ENCODE peak calls at places on chromosomes 3 and 15, in four cellular contexts. F, T, O and P are unnamed samples.

GRCh38 chr3:73484656-73485248 is 140.0 kb downstream of the PDZRN3 start:
- DNase-seq in T (peak; percentile 71), F (no peak), O (no peak), P (peak; percentile 44)

GRCh38 chr3:165746874-165747273 is 90.3 kb downstream of the BCHE start:
- DNase-seq in O (no peak), T (no peak), F (no peak), P (no peak)

GRCh38 chr3:15284121-15284889 is 48.1 kb downstream of the SH3BP5 start:
- DNase-seq in F (no peak), O (no peak), T (no peak), P (peak; percentile 22)

GRCh38 chr15:55230051-55230670 is 33.4 kb upstream of the RSL24D1 start:
- DNase-seq in O (no peak), T (no peak), F (no peak), P (no peak)

GRCh38 chr3:112650472-112650871 is 9.5 kb upstream of the CCDC80 start:
- DNase-seq in O (no peak), T (no peak), F (no peak), P (no peak)

GRCh38 chr15:72285927-72286516 is 13.7 kb upstream of the PARP6 start:
- DNase-seq in T (peak; percentile 63), F (no peak), O (peak; percentile 54), P (no peak)

GRCh38 chr3:196524527-196524926 is 9.4 kb upstream of the SMCO1 start:
- DNase-seq in F (no peak), O (no peak), T (peak; percentile 57), P (peak; percentile 19)

GRCh38 chr3:177448987-177449975 is 252.0 kb upstream of the TBL1XR1 start:
- DNase-seq in T (peak; percentile 77), F (no peak), O (no peak), P (no peak)

GRCh38 chr3:33597257-33597689 is 120.8 kb downstream of the CLASP2 start:
- DNase-seq in T (no peak), O (no peak), F (no peak), P (peak; percentile 8)

GRCh38 chr15:81271761-81272644 is 51.9 kb downstream of the STARD5 start:
- DNase-seq in O (no peak), T (no peak), F (no peak), P (no peak)

GRCh38 chr15:92711457-92711831 is 55.9 kb upstream of the FAM174B start:
- DNase-seq in F (no peak), T (peak; percentile 83), O (no peak), P (no peak)

GRCh38 chr3:189824629-189825312 is 193.6 kb downstream of the TP63 start:
- DNase-seq in T (no peak), F (no peak), O (no peak), P (peak; percentile 82)

DNA sequence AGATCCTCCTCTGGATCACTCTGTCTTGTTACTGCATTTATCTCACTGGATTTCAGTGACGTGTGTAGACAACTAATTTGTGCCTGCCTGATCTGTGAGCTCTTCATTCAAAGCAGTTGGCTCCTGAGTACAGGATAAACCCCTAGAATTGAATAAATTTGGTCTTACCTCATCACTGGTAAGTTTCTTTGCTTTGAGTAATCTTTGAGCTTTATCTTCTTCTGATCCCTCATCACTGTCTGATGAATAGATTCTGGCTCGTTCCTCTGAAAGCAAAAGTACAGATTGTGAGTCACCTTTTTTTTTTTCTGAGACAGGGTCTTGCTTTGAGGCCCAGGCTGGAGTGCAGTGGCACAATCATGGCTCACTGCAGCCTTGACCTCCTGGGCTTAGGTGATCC is 24.5 kb downstream of the LEO1 start:
- DNase-seq in T (no peak), O (no peak), F (no peak), P (no peak)
- H3K36me3 ChIP-seq in T (peaks cover 18% of the 10 kb centered on the region), O (peaks cover 11% of the 10 kb centered on the region), F (peaks cover 91% of the 10 kb centered on the region), P (peaks cover 61% of the 10 kb centered on the region)

GRCh38 chr3:9473496-9473895 is 76.1 kb downstream of the SETD5 start:
- DNase-seq in O (no peak), F (no peak), T (no peak), P (no peak)
- H3K36me3 ChIP-seq in O (peaks cover 12% of the 10 kb centered on the region), F (peaks cover 99% of the 10 kb centered on the region), T (peaks cover 38% of the 10 kb centered on the region), P (peaks cover 98% of the 10 kb centered on the region)

GRCh38 chr3:172293093-172293492 is 155.2 kb downstream of the GHSR start:
- DNase-seq in O (no peak), F (no peak), T (no peak), P (no peak)
- H3K36me3 ChIP-seq in O (no peaks in the 10 kb centered on the region), F (peaks cover 95% of the 10 kb centered on the region), T (no peaks in the 10 kb centered on the region), P (peaks cover 88% of the 10 kb centered on the region)

GRCh38 chr15:78904599-78905358 is 32.1 kb downstream of the MORF4L1 start:
- DNase-seq in F (no peak), O (no peak), T (no peak), P (no peak)
- H3K36me3 ChIP-seq in F (peaks cover 96% of the 10 kb centered on the region), O (peaks cover 4% of the 10 kb centered on the region), T (peaks cover 4% of the 10 kb centered on the region), P (peaks cover 81% of the 10 kb centered on the region)

GRCh38 chr3:6223572-6223971 is 637.3 kb upstream of the GRM7 start:
- DNase-seq in T (no peak), F (no peak), O (no peak), P (no peak)
- H3K36me3 ChIP-seq in T (no peaks in the 10 kb centered on the region), F (no peaks in the 10 kb centered on the region), O (no peaks in the 10 kb centered on the region), P (no peaks in the 10 kb centered on the region)

GRCh38 chr15:44554934-44555723 is 18.2 kb downstream of the EIF3J start:
- DNase-seq in F (no peak), O (no peak), T (no peak), P (no peak)
- H3K36me3 ChIP-seq in F (peaks cover 93% of the 10 kb centered on the region), O (peaks cover 11% of the 10 kb centered on the region), T (peaks cover 10% of the 10 kb centered on the region), P (peaks cover 89% of the 10 kb centered on the region)

DNA sequence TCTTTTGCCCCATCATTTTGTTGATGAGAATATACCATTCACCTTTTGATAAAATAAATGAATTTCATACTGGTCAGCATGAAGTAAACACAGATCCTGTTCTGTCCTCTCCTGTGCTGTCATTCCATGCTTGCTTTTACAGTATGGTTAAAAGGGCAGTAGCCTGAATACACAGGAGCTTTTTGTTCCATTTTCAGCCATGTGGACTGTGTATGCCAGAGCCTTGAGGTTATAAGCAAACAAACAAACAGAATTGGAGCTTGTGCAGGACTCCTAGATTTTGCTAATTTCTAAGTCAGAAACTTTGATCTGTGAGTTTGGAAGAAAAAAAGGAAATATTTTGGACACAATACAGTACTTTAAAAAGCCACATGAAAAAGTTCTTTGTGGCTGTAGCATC is 91.9 kb downstream of the LRRC28 start:
- DNase-seq in T (no peak), F (no peak), O (no peak), P (no peak)
- H3K36me3 ChIP-seq in T (no peaks in the 10 kb centered on the region), F (no peaks in the 10 kb centered on the region), O (no peaks in the 10 kb centered on the region), P (no peaks in the 10 kb centered on the region)

GRCh38 chr3:107797586-107797985 is 274.8 kb downstream of the BBX start:
- DNase-seq in T (no peak), F (no peak), O (no peak), P (no peak)

GRCh38 chr3:107803170-107803569 is 280.4 kb downstream of the BBX start:
- DNase-seq in F (no peak), O (no peak), T (no peak), P (no peak)

GRCh38 chr3:107796786-107797185 is 274.0 kb downstream of the BBX start:
- DNase-seq in T (no peak), O (no peak), F (no peak), P (peak; percentile 59)

GRCh38 chr3:107798381-107798780 is 275.6 kb downstream of the BBX start:
- DNase-seq in T (no peak), F (no peak), O (no peak), P (peak; percentile 45)

DNA sequence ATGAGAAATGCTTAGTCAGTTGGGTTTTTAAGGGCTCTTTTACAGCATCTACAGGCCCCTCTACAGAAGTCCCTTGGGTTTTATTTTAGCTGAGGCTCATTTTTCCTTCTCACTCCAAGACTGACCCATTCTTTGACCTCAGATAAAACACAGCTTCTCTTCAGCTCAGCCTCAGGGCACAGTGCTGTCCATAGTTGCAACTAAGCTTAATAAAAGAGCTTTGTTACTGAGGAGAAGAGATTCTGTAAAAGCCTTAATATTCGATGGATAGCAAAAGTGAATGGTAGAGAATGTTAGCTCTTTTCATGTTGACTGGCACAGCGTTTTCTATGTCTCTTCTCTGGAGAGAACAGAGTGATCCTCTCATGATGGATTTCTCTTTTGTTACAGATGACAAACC is 277.9 kb downstream of the BBX start:
- DNase-seq in T (no peak), O (no peak), F (no peak), P (peak; percentile 25)
- H3K36me3 ChIP-seq in T (peaks cover 2% of the 10 kb centered on the region), O (no peaks in the 10 kb centered on the region), F (peaks cover 78% of the 10 kb centered on the region), P (peaks cover 30% of the 10 kb centered on the region)

GRCh38 chr3:136932978-136933812 is 24.6 kb upstream of the IL20RB start:
- DNase-seq in T (no peak), O (no peak), F (no peak), P (peak; percentile 40)
- H3K36me3 ChIP-seq in T (no peaks in the 10 kb centered on the region), O (no peaks in the 10 kb centered on the region), F (peaks cover 35% of the 10 kb centered on the region), P (peaks cover 30% of the 10 kb centered on the region)

GRCh38 chr15:41473418-41473817 is 20.3 kb upstream of the ITPKA start:
- DNase-seq in O (no peak), T (no peak), F (no peak), P (no peak)

GRCh38 chr15:41480396-41481140 is 13.1 kb upstream of the ITPKA start:
- DNase-seq in O (no peak), T (no peak), F (no peak), P (no peak)

GRCh38 chr15:41474941-41475340 is 18.7 kb upstream of the ITPKA start:
- DNase-seq in F (no peak), O (peak; percentile 50), T (no peak), P (no peak)

GRCh38 chr15:41474436-41474835 is 19.2 kb upstream of the ITPKA start:
- DNase-seq in T (no peak), O (no peak), F (no peak), P (no peak)

GRCh38 chr15:41476416-41477048 is 17.1 kb upstream of the ITPKA start:
- DNase-seq in F (no peak), T (no peak), O (no peak), P (peak; percentile 10)
- H3K36me3 ChIP-seq in F (peaks cover 95% of the 10 kb centered on the region), T (peaks cover 24% of the 10 kb centered on the region), O (no peaks in the 10 kb centered on the region), P (peaks cover 85% of the 10 kb centered on the region)